ENCODE peak calls at places on chromosomes 1 and 21, in ten cellular contexts. M is kidney glomerular epithelial cell; F is stimulated activated CD8-positive, alpha-beta memory T cell treated with anti-CD3 and anti-CD28 coated beads, Interleukin-2, amount 100 ng/mL, for 1 hour; R is A673; A is NCI-H226; T is left lobe of liver; H is psoas muscle; U is WERI-Rb-1; D is suprapubic skin; N is stimulated activated CD4-positive, alpha-beta T cell treated with anti-CD3 and anti-CD28 coated beads, Interleukin-4, amount 100 ng/mL, for 48 hours. I is an unnamed sample.

GRCh38 chr1:157073944-157074685 is 25.5 kb downstream of the ETV3L start:
- DNase-seq in M (peak), F (no peak), R (peak), A (peak), T (peak), H (peak), U (peak), D (no peak), N (peak), I (peak)

GRCh38 chr21:15682977-15683376 is 46.8 kb upstream of the USP25 start:
- DNase-seq in M (peak), F (no peak), R (peak), A (peak), T (no peak), H (no peak), U (no peak), D (no peak), N (no peak), I (no peak)

GRCh38 chr1:119808491-119808890 is 2.8 kb downstream of the REG4 start:
- DNase-seq in M (no peak), F (no peak), R (no peak), A (no peak), T (no peak), H (no peak), U (no peak), D (no peak), N (no peak), I (no peak)

GRCh38 chr1:53089478-53090226 is 27.6 kb downstream of the PODN start:
- DNase-seq in M (no peak), F (no peak), R (no peak), A (no peak), T (peak), H (no peak), U (peak), D (no peak), N (no peak), I (no peak)

GRCh38 chr1:3817821-3818597 is 21.7 kb upstream of the LRRC47 start:
- DNase-seq in M (no peak), F (no peak), R (no peak), A (no peak), T (no peak), H (no peak), U (peak), D (no peak), N (no peak), I (no peak)

GRCh38 chr21:34534522-34534921 is 22.5 kb upstream of the KCNE1 start:
- DNase-seq in M (no peak), F (no peak), R (no peak), A (no peak), T (no peak), H (no peak), U (no peak), D (no peak), N (no peak), I (no peak)

GRCh38 chr1:40773748-40774265 is 9.8 kb upstream of the KCNQ4 start:
- DNase-seq in M (no peak), F (no peak), R (no peak), A (no peak), T (no peak), H (no peak), U (no peak), D (no peak), N (no peak), I (no peak)

GRCh38 chr1:43431676-43432075 is 22.1 kb downstream of the HYI start:
- DNase-seq in M (no peak), F (no peak), R (no peak), A (no peak), T (no peak), H (no peak), U (no peak), D (peak), N (no peak), I (no peak)

GRCh38 chr1:3251810-3252429 is 182.9 kb downstream of the PRDM16 start:
- DNase-seq in M (no peak), F (no peak), R (no peak), A (no peak), T (no peak), H (no peak), U (peak), D (no peak), N (no peak), I (no peak)

GRCh38 chr1:73839922-73840321 is 358.1 kb downstream of the LRRIQ3 start:
- DNase-seq in M (peak), F (no peak), R (peak), A (no peak), T (no peak), H (no peak), U (peak), D (no peak), N (no peak), I (no peak)

GRCh38 chr1:4710592-4711190 is 56.3 kb downstream of the AJAP1 start:
- DNase-seq in M (no peak), F (no peak), R (no peak), A (no peak), T (no peak), H (no peak), U (no peak), D (no peak), N (no peak), I (no peak)

GRCh38 chr1:19758227-19758830 is 41.4 kb downstream of the TMCO4 start:
- DNase-seq in M (peak), F (no peak), R (no peak), A (peak), T (no peak), H (no peak), U (peak), D (no peak), N (no peak), I (no peak)

GRCh38 chr1:106526650-106527049 is 529.8 kb upstream of the PRMT6 start:
- DNase-seq in M (peak), F (no peak), R (no peak), A (peak), T (no peak), H (no peak), U (no peak), D (no peak), N (no peak), I (no peak)

GRCh38 chr1:112232848-112233247 is 163.2 kb upstream of the CTTNBP2NL start:
- DNase-seq in M (no peak), F (no peak), R (no peak), A (no peak), T (no peak), H (no peak), U (no peak), D (no peak), N (no peak), I (no peak)

GRCh38 chr1:164659621-164660414 is 100.8 kb downstream of the PBX1 start:
- DNase-seq in M (no peak), F (no peak), R (no peak), A (no peak), T (no peak), H (no peak), U (peak), D (no peak), N (no peak), I (no peak)